ENCODE peak calls at places on chromosomes 7 and 10, in four cellular contexts. Z is GM12878, K is HepG2, A is K562. J is an unnamed sample.

GRCh38 chr10:28470873-28471704 is 61.8 kb upstream of the WAC start:
- DNase-seq in Z (no peak), K (no peak), A (no peak), J (no peak)

GRCh38 chr7:3888096-3888495 is 587.0 kb downstream of the SDK1 start:
- DNase-seq in Z (no peak), K (no peak), A (no peak), J (no peak)

GRCh38 chr7:2417981-2418481 is 14.6 kb downstream of the CHST12 start:
- DNase-seq in Z (no peak), K (no peak), A (no peak), J (no peak)

GRCh38 chr10:61629594-61629993 is 33.1 kb upstream of the CABCOCO1 start:
- DNase-seq in Z (no peak), A (no peak), K (no peak), J (no peak)

GRCh38 chr7:240887-241421 is 48.6 kb downstream of the FAM20C start:
- DNase-seq in A (no peak), Z (no peak), K (no peak), J (no peak)

GRCh38 chr10:97372233-97372875 is 28.8 kb downstream of the RRP12 start:
- DNase-seq in K (no peak), Z (no peak), A (no peak), J (no peak)

GRCh38 chr7:31020652-31021051 is 31.5 kb upstream of the ADCYAP1R1 start:
- DNase-seq in K (no peak), Z (no peak), A (no peak), J (no peak)

GRCh38 chr7:112254709-112255387 is 48.4 kb downstream of the ZNF277 start:
- DNase-seq in A (no peak), Z (no peak), K (no peak), J (no peak)

GRCh38 chr7:155694846-155695245 is 50.4 kb downstream of the RBM33 start:
- DNase-seq in A (no peak), K (no peak), Z (no peak), J (no peak)

GRCh38 chr7:97450516-97450915 is 281.4 kb upstream of the TAC1 start:
- DNase-seq in K (no peak), Z (no peak), A (peak; percentile 52), J (no peak)

GRCh38 chr10:35307297-35307696 is 29.0 kb upstream of the CCNY start:
- DNase-seq in K (no peak), Z (no peak), A (no peak), J (no peak)

GRCh38 chr10:73110345-73110849 is at the start of gene NUDT13:
- DNase-seq in A (peak; percentile 86), K (peak; percentile 83), Z (peak; percentile 83), J (peak; percentile 74)

GRCh38 chr10:119401671-119402395 is 140.7 kb downstream of the RGS10 start:
- DNase-seq in Z (no peak), K (peak; percentile 35), A (peak; percentile 26), J (no peak)

GRCh38 chr7:110283056-110283455 is 807.9 kb upstream of the LRRN3 start:
- DNase-seq in K (no peak), Z (no peak), A (no peak), J (no peak)

GRCh38 chr7:99102809-99103690 is 40.9 kb downstream of the SMURF1 start:
- DNase-seq in K (no peak), Z (no peak), A (peak; percentile 37), J (no peak)

GRCh38 chr10:81093056-81093455 is 555.4 kb downstream of the SH2D4B start:
- DNase-seq in A (no peak), K (no peak), Z (no peak), J (no peak)

GRCh38 chr10:31477584-31477983 is 158.6 kb downstream of the ZEB1 start:
- DNase-seq in Z (no peak), K (no peak), A (no peak), J (no peak)

GRCh38 chr7:70696139-70696782 is 435.7 kb upstream of the GALNT17 start:
- DNase-seq in A (no peak), K (no peak), Z (no peak), J (no peak)

GRCh38 chr7:4809091-4809591 is 33.7 kb downstream of the AP5Z1 start:
- DNase-seq in K (no peak), A (no peak), Z (no peak), J (no peak)

GRCh38 chr10:26969145-26969926 is 108.6 kb upstream of the ABI1 start:
- DNase-seq in K (no peak), Z (peak; percentile 75), A (no peak), J (no peak)

GRCh38 chr7:43669286-43670081 is 59.8 kb downstream of the COA1 start:
- DNase-seq in A (no peak), Z (no peak), K (no peak), J (no peak)

GRCh38 chr10:130928306-130928705 is 383.2 kb downstream of the TCERG1L start:
- DNase-seq in A (no peak), Z (no peak), K (no peak), J (no peak)

GRCh38 chr7:157596471-157596870 is 259.7 kb downstream of the DNAJB6 start:
- DNase-seq in K (no peak), Z (no peak), A (no peak), J (no peak)

GRCh38 chr7:5441840-5442513 is 18.3 kb upstream of the TNRC18 start:
- DNase-seq in Z (no peak), K (no peak), A (no peak), J (no peak)

GRCh38 chr10:58435297-58435696 is 50.1 kb downstream of the TFAM start:
- DNase-seq in Z (no peak), K (peak; percentile 44), A (no peak), J (peak; percentile 21)
- TF ChIP-seq TARDBP in Z (no peak), K (no peak), A (no peak), J (no peak)

DNA sequence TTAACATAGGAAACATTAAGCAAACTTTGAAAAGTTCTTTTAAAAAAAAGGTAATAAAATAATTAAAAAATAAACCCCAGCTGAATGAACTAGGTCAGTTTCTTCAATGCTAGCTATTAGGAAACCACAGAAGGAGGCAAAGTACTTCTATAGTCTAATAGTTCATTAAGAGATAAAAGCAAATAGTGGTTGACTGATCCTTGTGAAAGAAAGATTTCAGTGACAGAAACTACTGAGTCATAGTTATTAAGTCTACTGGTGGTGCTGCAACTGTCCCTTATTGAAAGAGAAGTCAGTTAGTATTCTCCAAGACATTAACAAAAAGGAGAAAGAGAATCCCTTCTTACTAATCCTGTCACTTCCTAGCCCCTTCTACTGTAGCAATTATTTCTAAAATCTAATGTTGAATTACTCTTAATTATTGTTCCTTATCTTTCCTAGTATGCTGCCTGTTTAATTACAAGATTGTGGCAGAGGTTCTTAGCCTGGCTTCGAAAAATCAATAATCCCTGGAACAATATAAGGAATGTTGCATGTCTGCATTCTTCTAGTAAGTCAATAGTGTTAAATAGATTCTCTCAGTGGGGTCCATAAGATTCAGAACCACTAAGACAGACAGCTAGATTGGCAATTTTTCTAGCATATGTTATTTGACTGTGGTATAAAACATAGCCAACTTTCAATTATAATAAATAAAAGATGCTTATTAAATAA is 18.2 kb downstream of the TCTN3 start:
- DNase-seq in Z (no peak), A (no peak), K (no peak), J (no peak)
- TF ChIP-seq TARDBP in Z (no peak), A (no peak), K (no peak), J (no peak)

GRCh38 chr7:64881461-64882287 is 21.4 kb upstream of the ZNF273 start:
- DNase-seq in K (no peak), Z (no peak), A (no peak), J (no peak)
- TF ChIP-seq TARDBP in K (no peak), Z (no peak), A (no peak), J (no peak)

GRCh38 chr7:151754142-151754590 is 122.7 kb downstream of the PRKAG2 start:
- DNase-seq in A (peak; percentile 78), Z (no peak), K (peak; percentile 89), J (peak; percentile 98)
- TF ChIP-seq TARDBP in A (no peak), Z (no peak), K (no peak), J (no peak)

GRCh38 chr10:59176241-59177030 is at the start of gene PHYHIPL:
- DNase-seq in Z (no peak), A (no peak), K (peak; percentile 63), J (peak; percentile 41)

GRCh38 chr10:59175538-59176240 is 754 bp upstream of the PHYHIPL start:
- DNase-seq in A (no peak), K (peak; percentile 40), Z (no peak), J (peak; percentile 6)

GRCh38 chr10:59177862-59178235 is 1.4 kb downstream of the PHYHIPL start:
- DNase-seq in A (no peak), Z (no peak), K (no peak), J (no peak)

GRCh38 chr10:59179027-59179426 is 2.6 kb downstream of the PHYHIPL start:
- DNase-seq in K (no peak), Z (no peak), A (no peak), J (no peak)

GRCh38 chr10:59177031-59177861 is 803 bp downstream of the PHYHIPL start:
- DNase-seq in K (peak; percentile 80), A (no peak), Z (no peak), J (peak; percentile 15)
- TF ChIP-seq TARDBP in K (peak; percentile 55), A (no peak), Z (no peak), J (no peak)

GRCh38 chr7:7944619-7945282 is 23.8 kb upstream of the GLCCI1 start:
- DNase-seq in A (no peak), K (no peak), Z (peak; percentile 99), J (no peak)
- TF ChIP-seq TARDBP in A (no peak), K (no peak), Z (peak; percentile 85), J (no peak)

GRCh38 chr7:71868797-71869196 is 543.3 kb downstream of the CALN1 start:
- DNase-seq in K (no peak), Z (no peak), A (peak; percentile 16), J (no peak)
- TF ChIP-seq TARDBP in K (no peak), Z (no peak), A (no peak), J (no peak)